ENCODE peak calls at places on chromosomes 2 and 18, in eight cellular contexts. G is heart left ventricle, F is tibial nerve, Z is transverse colon, Q is esophagus squamous epithelium, I is A549, P is IMR-90, L is adrenal gland. H is an unnamed sample.

GRCh38 chr2:9364791-9365497 is 58.4 kb downstream of the ITGB1BP1 start:
- DNase-seq in G (no peak), F (no peak), Z (no peak), Q (no peak), I (no peak), P (no peak), L (no peak), H (no peak)

GRCh38 chr18:28041366-28041765 is 135.6 kb downstream of the CDH2 start:
- DNase-seq in G (no peak), F (no peak), Z (no peak), Q (no peak), I (no peak), P (peak; percentile 53), L (no peak), H (no peak)

GRCh38 chr2:10371441-10372194 is 68.9 kb downstream of the HPCAL1 start:
- DNase-seq in G (no peak), F (no peak), Z (no peak), Q (no peak), I (no peak), P (no peak), L (no peak), H (peak; percentile 56)

GRCh38 chr2:118861242-118861641 is 13.8 kb upstream of the EN1 start:
- DNase-seq in G (no peak), F (no peak), Z (no peak), Q (no peak), I (no peak), P (no peak), L (no peak), H (no peak)

GRCh38 chr18:67778016-67778415 is 261.5 kb upstream of the DSEL start:
- DNase-seq in G (no peak), F (no peak), Z (no peak), Q (no peak), I (no peak), P (no peak), L (no peak), H (no peak)

GRCh38 chr2:20609995-20610357 is 40.9 kb downstream of the HS1BP3 start:
- DNase-seq in G (no peak), F (no peak), Z (no peak), Q (no peak), I (no peak), P (no peak), L (no peak), H (no peak)

GRCh38 chr2:74399785-74400184 is 19.7 kb upstream of the DCTN1 start:
- DNase-seq in G (no peak), F (no peak), Z (no peak), Q (no peak), I (peak; percentile 45), P (peak; percentile 40), L (no peak), H (no peak)

GRCh38 chr2:46462936-46463335 is 16.4 kb upstream of the TMEM247 start:
- DNase-seq in G (no peak), F (no peak), Z (no peak), Q (no peak), I (no peak), P (peak; percentile 75), L (no peak), H (no peak)

GRCh38 chr2:239814917-239815637 is 210.1 kb downstream of the NDUFA10 start:
- DNase-seq in G (peak; percentile 26), F (no peak), Z (peak; percentile 29), Q (no peak), I (no peak), P (no peak), L (no peak), H (no peak)

GRCh38 chr2:149664896-149665295 is 77.3 kb upstream of the MMADHC start:
- DNase-seq in G (no peak), F (no peak), Z (no peak), Q (no peak), I (no peak), P (no peak), L (no peak), H (no peak)

GRCh38 chr2:44779793-44780192 is 161.7 kb upstream of the SIX3 start:
- DNase-seq in G (no peak), F (no peak), Z (no peak), Q (no peak), I (no peak), P (no peak), L (no peak), H (no peak)

GRCh38 chr2:120262150-120262549 is 9.5 kb downstream of the RALB start:
- DNase-seq in G (no peak), F (no peak), Z (no peak), Q (no peak), I (no peak), P (no peak), L (no peak), H (no peak)

GRCh38 chr2:172038604-172039003 is 38.9 kb downstream of the METAP1D start:
- DNase-seq in G (no peak), F (no peak), Z (no peak), Q (no peak), I (no peak), P (peak; percentile 38), L (no peak), H (no peak)

GRCh38 chr18:55501594-55502345 is 86.2 kb downstream of the TCF4 start:
- DNase-seq in G (no peak), F (no peak), Z (no peak), Q (no peak), I (no peak), P (peak; percentile 45), L (no peak), H (no peak)

GRCh38 chr18:70414315-70414714 is 125.5 kb downstream of the SOCS6 start:
- DNase-seq in G (no peak), F (no peak), Z (no peak), Q (no peak), I (no peak), P (no peak), L (no peak), H (no peak)

GRCh38 chr2:217907266-217907665 is 95.5 kb downstream of the TNS1 start:
- DNase-seq in G (no peak), F (no peak), Z (no peak), Q (no peak), I (no peak), P (no peak), L (no peak), H (no peak)

GRCh38 chr18:54241483-54241882 is 17.0 kb upstream of the MBD2 start:
- DNase-seq in G (no peak), F (no peak), Z (no peak), Q (no peak), I (no peak), P (no peak), L (no peak), H (no peak)

GRCh38 chr2:172085460-172086159 is at the start of gene DLX1:
- DNase-seq in G (no peak), F (peak; percentile 4), Z (no peak), Q (no peak), I (peak; percentile 51), P (no peak), L (no peak), H (no peak)

GRCh38 chr2:1517786-1518500 is 104.7 kb downstream of the TPO start:
- DNase-seq in G (no peak), F (no peak), Z (no peak), Q (no peak), I (no peak), P (no peak), L (no peak), H (no peak)

GRCh38 chr2:108884629-108885028 is 98.1 kb downstream of the CCDC138 start:
- DNase-seq in G (no peak), F (no peak), Z (no peak), Q (no peak), I (no peak), P (no peak), L (no peak), H (no peak)

DNA sequence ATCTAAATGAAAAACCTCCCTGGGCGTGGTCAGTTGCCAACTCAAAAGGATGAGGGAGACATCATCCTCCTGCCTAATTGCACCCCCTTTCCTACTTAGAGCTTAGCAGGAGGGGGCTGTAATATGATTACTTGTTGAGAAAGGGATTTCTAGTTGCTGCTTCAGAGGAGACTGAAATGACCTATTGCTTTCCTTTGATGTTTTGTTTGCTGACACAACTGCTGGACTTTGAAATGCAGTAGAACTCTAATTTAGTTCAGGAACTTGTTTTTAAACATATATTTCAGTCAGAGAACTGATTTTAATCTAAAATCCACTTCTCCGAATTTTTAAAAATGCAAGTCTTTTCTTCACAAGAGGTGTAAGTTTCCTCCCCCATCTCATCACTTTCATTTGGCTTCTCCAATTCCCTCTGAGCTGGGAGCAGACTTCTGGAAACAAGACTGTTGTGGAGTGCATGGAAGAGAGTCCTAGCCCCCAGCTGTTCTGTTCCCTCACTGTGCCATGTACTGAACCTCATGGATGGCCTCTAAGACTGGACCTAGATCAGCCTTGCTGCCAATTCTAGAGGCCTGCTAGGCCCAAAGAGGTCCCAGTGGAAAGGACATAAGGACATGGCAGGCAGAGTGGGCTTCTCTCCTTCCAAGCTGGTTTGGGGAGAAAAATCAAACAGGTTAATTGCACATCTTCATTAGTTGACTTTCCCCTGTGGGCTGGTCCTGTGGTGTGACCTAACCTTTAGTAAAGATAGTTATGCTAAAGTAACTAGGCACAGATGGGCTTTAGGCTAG is 7.5 kb upstream of the CETN1 start:
- DNase-seq in G (no peak), F (no peak), Z (no peak), Q (no peak), I (no peak), P (no peak), L (no peak), H (no peak)
- TF ChIP-seq CTCF in G (no peak), F (no peak), Z (no peak), Q (no peak), I (no peak), P (no peak), L (no peak), H (no peak)

DNA sequence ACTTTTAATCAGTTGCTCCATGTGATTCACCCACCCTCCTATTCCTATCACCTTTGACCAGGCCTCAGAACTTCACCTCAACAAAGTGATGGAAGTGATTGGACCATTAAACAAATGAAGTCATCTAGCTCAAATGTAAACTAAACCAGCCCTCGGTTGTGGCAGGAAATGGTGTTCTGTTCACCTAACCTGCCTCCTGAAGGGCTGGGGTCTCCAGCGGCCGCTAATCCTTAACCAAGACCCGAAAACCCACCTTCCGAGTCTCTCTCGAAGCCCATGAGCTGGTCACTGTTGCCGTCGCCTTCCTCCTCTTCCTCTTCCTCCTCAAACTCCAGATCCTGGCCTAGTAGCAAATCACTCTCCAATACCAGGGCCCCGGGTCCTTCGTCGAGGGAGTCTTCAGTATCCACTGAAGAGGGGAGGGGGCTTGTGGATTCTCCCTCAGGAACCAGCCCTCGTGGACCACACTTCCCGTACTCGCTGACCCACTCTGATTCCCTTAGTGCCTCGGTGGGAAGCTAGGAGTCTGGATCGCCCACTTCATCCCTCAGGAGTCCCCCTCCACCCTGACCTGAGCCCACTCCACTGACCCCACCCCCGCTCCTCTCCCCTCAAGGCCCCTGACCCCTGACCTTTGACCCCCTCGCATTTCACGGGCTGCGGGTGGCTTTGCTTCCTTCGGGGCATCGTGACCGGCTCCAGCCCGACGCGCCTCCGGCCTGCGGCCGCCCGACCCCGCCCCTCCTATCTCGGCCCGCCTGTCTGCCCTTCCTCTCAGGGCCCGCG is 501 bp downstream of the ZNF513 start:
- DNase-seq in G (peak; percentile 83), F (peak; percentile 67), Z (peak; percentile 73), Q (peak; percentile 41), I (no peak), P (peak; percentile 76), L (peak; percentile 84), H (peak; percentile 70)
- TF ChIP-seq POLR2A in G (no peak), F (no peak), Z (peak; percentile 73), Q (no peak), I (no peak), P (peak; percentile 73), L (no peak), H (no peak)

GRCh38 chr18:14922031-14922430 is 174.1 kb downstream of the ANKRD30B start:
- DNase-seq in G (no peak), F (no peak), Z (no peak), Q (no peak), I (no peak), P (no peak), L (no peak), H (no peak)
- H3K9me3 ChIP-seq in G (no peaks in the 10 kb centered on the region), F (no peaks in the 10 kb centered on the region), Z (no peaks in the 10 kb centered on the region), Q (no peaks in the 10 kb centered on the region), I (no peaks in the 10 kb centered on the region), P (peaks cover 47% of the 10 kb centered on the region), L (no peaks in the 10 kb centered on the region), H (no peaks in the 10 kb centered on the region)

GRCh38 chr18:10006261-10006903 is 92.6 kb downstream of the VAPA start:
- DNase-seq in G (no peak), F (no peak), Z (no peak), Q (no peak), I (no peak), P (peak; percentile 28), L (peak; percentile 21), H (no peak)
- TF ChIP-seq CTCF in G (peak; percentile 28), F (peak; percentile 12), Z (no peak), Q (peak; percentile 12), I (no peak), P (peak; percentile 37), L (peak; percentile 24), H (no peak)

H was measured in testis.